ENCODE peak calls at places on chromosomes 12 and 14, in eight cellular contexts. One of them, this sample, is unnamed.
A peak's percentile ranks its signal among the peaks of the same experiment; 100 is the strongest.

GRCh38 chr12:15933751-15934150 is 22.6 kb downstream of the DERA start:
- DNase-seq in fibroblast of pulmonary artery: no peak
- DNase-seq in lower leg skin: no peak
- DNase-seq in mucosa of descending colon: no peak
- DNase-seq in foreskin fibroblast: no peak
- DNase-seq in DND-41: no peak
- DNase-seq in stomach: no peak
- DNase-seq in kidney epithelial cell: no peak
- DNase-seq in this sample: peak; percentile 41

GRCh38 chr14:91330846-91331245 is 86.3 kb upstream of the GPR68 start:
- DNase-seq in fibroblast of pulmonary artery: no peak
- DNase-seq in lower leg skin: no peak
- DNase-seq in mucosa of descending colon: no peak
- DNase-seq in foreskin fibroblast: no peak
- DNase-seq in DND-41: no peak
- DNase-seq in stomach: no peak
- DNase-seq in kidney epithelial cell: no peak
- DNase-seq in this sample: no peak

GRCh38 chr14:61101803-61102548 is 120.9 kb downstream of the SLC38A6 start:
- DNase-seq in fibroblast of pulmonary artery: peak; percentile 92
- DNase-seq in lower leg skin: no peak
- DNase-seq in mucosa of descending colon: no peak
- DNase-seq in foreskin fibroblast: peak; percentile 75
- DNase-seq in DND-41: no peak
- DNase-seq in stomach: no peak
- DNase-seq in kidney epithelial cell: no peak
- DNase-seq in this sample: no peak

GRCh38 chr12:104415308-104415980 is 41.3 kb upstream of the CHST11 start:
- DNase-seq in fibroblast of pulmonary artery: no peak
- DNase-seq in lower leg skin: no peak
- DNase-seq in mucosa of descending colon: no peak
- DNase-seq in foreskin fibroblast: no peak
- DNase-seq in DND-41: no peak
- DNase-seq in stomach: no peak
- DNase-seq in kidney epithelial cell: no peak
- DNase-seq in this sample: no peak

GRCh38 chr14:56000846-56001245 is 117.4 kb upstream of the PELI2 start:
- DNase-seq in fibroblast of pulmonary artery: no peak
- DNase-seq in lower leg skin: no peak
- DNase-seq in mucosa of descending colon: no peak
- DNase-seq in foreskin fibroblast: no peak
- DNase-seq in DND-41: no peak
- DNase-seq in stomach: no peak
- DNase-seq in kidney epithelial cell: no peak
- DNase-seq in this sample: no peak

GRCh38 chr14:100955201-100955600 is 51.7 kb upstream of the RTL1 start:
- DNase-seq in fibroblast of pulmonary artery: peak; percentile 28
- DNase-seq in lower leg skin: no peak
- DNase-seq in mucosa of descending colon: no peak
- DNase-seq in foreskin fibroblast: peak; percentile 58
- DNase-seq in DND-41: no peak
- DNase-seq in stomach: no peak
- DNase-seq in kidney epithelial cell: no peak
- DNase-seq in this sample: no peak

GRCh38 chr12:45585522-45586230 is 143.8 kb upstream of the ARID2 start:
- DNase-seq in fibroblast of pulmonary artery: no peak
- DNase-seq in lower leg skin: no peak
- DNase-seq in mucosa of descending colon: peak; percentile 48
- DNase-seq in foreskin fibroblast: no peak
- DNase-seq in DND-41: no peak
- DNase-seq in stomach: no peak
- DNase-seq in kidney epithelial cell: no peak
- DNase-seq in this sample: no peak

GRCh38 chr12:19706936-19707335 is 267.6 kb downstream of the AEBP2 start:
- DNase-seq in fibroblast of pulmonary artery: no peak
- DNase-seq in lower leg skin: no peak
- DNase-seq in mucosa of descending colon: no peak
- DNase-seq in foreskin fibroblast: no peak
- DNase-seq in DND-41: no peak
- DNase-seq in stomach: no peak
- DNase-seq in kidney epithelial cell: no peak
- DNase-seq in this sample: no peak

GRCh38 chr12:48969847-48970701 is 1.5 kb downstream of the WNT10B start:
- DNase-seq in fibroblast of pulmonary artery: no peak
- DNase-seq in lower leg skin: no peak
- DNase-seq in mucosa of descending colon: peak; percentile 51
- DNase-seq in foreskin fibroblast: peak; percentile 49
- DNase-seq in DND-41: no peak
- DNase-seq in stomach: no peak
- DNase-seq in kidney epithelial cell: no peak
- DNase-seq in this sample: no peak

GRCh38 chr14:33551963-33552362 is 398.9 kb downstream of the EGLN3 start:
- DNase-seq in fibroblast of pulmonary artery: no peak
- DNase-seq in lower leg skin: no peak
- DNase-seq in mucosa of descending colon: no peak
- DNase-seq in foreskin fibroblast: no peak
- DNase-seq in DND-41: no peak
- DNase-seq in stomach: no peak
- DNase-seq in kidney epithelial cell: no peak
- DNase-seq in this sample: no peak

GRCh38 chr12:44616385-44616784 is 259.7 kb downstream of the NELL2 start:
- DNase-seq in fibroblast of pulmonary artery: no peak
- DNase-seq in lower leg skin: no peak
- DNase-seq in mucosa of descending colon: no peak
- DNase-seq in foreskin fibroblast: peak; percentile 8
- DNase-seq in DND-41: no peak
- DNase-seq in stomach: no peak
- DNase-seq in kidney epithelial cell: no peak
- DNase-seq in this sample: no peak

GRCh38 chr14:71206766-71207371 is 299.6 kb downstream of the PCNX1 start:
- DNase-seq in fibroblast of pulmonary artery: peak; percentile 91
- DNase-seq in lower leg skin: peak; percentile 72
- DNase-seq in mucosa of descending colon: no peak
- DNase-seq in foreskin fibroblast: peak; percentile 89
- DNase-seq in DND-41: no peak
- DNase-seq in stomach: peak; percentile 26
- DNase-seq in kidney epithelial cell: peak; percentile 26
- DNase-seq in this sample: peak; percentile 55

GRCh38 chr14:71206123-71206522 is 298.9 kb downstream of the PCNX1 start:
- DNase-seq in fibroblast of pulmonary artery: no peak
- DNase-seq in lower leg skin: no peak
- DNase-seq in mucosa of descending colon: no peak
- DNase-seq in foreskin fibroblast: no peak
- DNase-seq in DND-41: no peak
- DNase-seq in stomach: no peak
- DNase-seq in kidney epithelial cell: no peak
- DNase-seq in this sample: no peak

GRCh38 chr14:71202881-71203280 is 295.6 kb downstream of the PCNX1 start:
- DNase-seq in fibroblast of pulmonary artery: peak; percentile 64
- DNase-seq in lower leg skin: no peak
- DNase-seq in mucosa of descending colon: no peak
- DNase-seq in foreskin fibroblast: no peak
- DNase-seq in DND-41: no peak
- DNase-seq in stomach: no peak
- DNase-seq in kidney epithelial cell: no peak
- DNase-seq in this sample: no peak

GRCh38 chr14:71203306-71203705 is 296.0 kb downstream of the PCNX1 start:
- DNase-seq in fibroblast of pulmonary artery: no peak
- DNase-seq in lower leg skin: no peak
- DNase-seq in mucosa of descending colon: no peak
- DNase-seq in foreskin fibroblast: no peak
- DNase-seq in DND-41: no peak
- DNase-seq in stomach: no peak
- DNase-seq in kidney epithelial cell: no peak
- DNase-seq in this sample: no peak

DNA sequence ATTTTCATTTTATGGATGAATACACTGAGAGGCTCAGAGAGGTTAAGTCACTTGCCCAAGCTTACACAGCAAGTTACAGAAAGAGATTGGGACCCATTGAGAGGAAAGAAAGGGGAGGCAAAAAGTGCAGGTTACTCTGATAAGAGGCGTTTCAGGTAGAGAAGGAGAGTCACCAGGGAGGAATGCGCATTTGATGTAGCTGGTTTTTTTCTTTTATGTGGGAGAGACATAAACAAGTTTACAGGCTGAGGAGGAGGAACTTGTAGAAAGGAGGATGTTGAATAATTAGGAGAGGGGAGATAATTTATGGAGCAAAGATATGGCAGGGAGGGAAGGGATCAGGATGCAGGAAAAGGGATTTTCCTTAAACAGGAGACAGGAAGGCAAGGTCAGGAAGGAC is 297.0 kb downstream of the PCNX1 start:
- DNase-seq in fibroblast of pulmonary artery: no peak
- DNase-seq in lower leg skin: no peak
- DNase-seq in mucosa of descending colon: no peak
- DNase-seq in foreskin fibroblast: no peak
- DNase-seq in DND-41: no peak
- DNase-seq in stomach: no peak
- DNase-seq in kidney epithelial cell: no peak
- DNase-seq in this sample: no peak
- TF ChIP-seq CTCF in fibroblast of pulmonary artery: no peak
- TF ChIP-seq CTCF in lower leg skin: no peak
- TF ChIP-seq CTCF in mucosa of descending colon: no peak
- TF ChIP-seq CTCF in foreskin fibroblast: no peak
- TF ChIP-seq CTCF in DND-41: no peak
- TF ChIP-seq CTCF in stomach: no peak
- TF ChIP-seq CTCF in kidney epithelial cell: no peak
- TF ChIP-seq CTCF in this sample: no peak

GRCh38 chr12:3535431-3535841 is 44.4 kb downstream of the PRMT8 start:
- DNase-seq in fibroblast of pulmonary artery: no peak
- DNase-seq in lower leg skin: peak; percentile 71
- DNase-seq in mucosa of descending colon: no peak
- DNase-seq in foreskin fibroblast: no peak
- DNase-seq in DND-41: no peak
- DNase-seq in stomach: no peak
- DNase-seq in kidney epithelial cell: no peak
- DNase-seq in this sample: no peak

GRCh38 chr12:3540387-3541320 is 49.7 kb downstream of the PRMT8 start:
- DNase-seq in fibroblast of pulmonary artery: no peak
- DNase-seq in lower leg skin: peak; percentile 78
- DNase-seq in mucosa of descending colon: no peak
- DNase-seq in foreskin fibroblast: no peak
- DNase-seq in DND-41: no peak
- DNase-seq in stomach: no peak
- DNase-seq in kidney epithelial cell: no peak
- DNase-seq in this sample: no peak

GRCh38 chr12:3536096-3536875 is 45.3 kb downstream of the PRMT8 start:
- DNase-seq in fibroblast of pulmonary artery: no peak
- DNase-seq in lower leg skin: peak; percentile 76
- DNase-seq in mucosa of descending colon: no peak
- DNase-seq in foreskin fibroblast: no peak
- DNase-seq in DND-41: no peak
- DNase-seq in stomach: no peak
- DNase-seq in kidney epithelial cell: no peak
- DNase-seq in this sample: no peak

GRCh38 chr12:3538691-3539030 is 47.7 kb downstream of the PRMT8 start:
- DNase-seq in fibroblast of pulmonary artery: no peak
- DNase-seq in lower leg skin: peak; percentile 68
- DNase-seq in mucosa of descending colon: no peak
- DNase-seq in foreskin fibroblast: no peak
- DNase-seq in DND-41: no peak
- DNase-seq in stomach: no peak
- DNase-seq in kidney epithelial cell: no peak
- DNase-seq in this sample: no peak

DNA sequence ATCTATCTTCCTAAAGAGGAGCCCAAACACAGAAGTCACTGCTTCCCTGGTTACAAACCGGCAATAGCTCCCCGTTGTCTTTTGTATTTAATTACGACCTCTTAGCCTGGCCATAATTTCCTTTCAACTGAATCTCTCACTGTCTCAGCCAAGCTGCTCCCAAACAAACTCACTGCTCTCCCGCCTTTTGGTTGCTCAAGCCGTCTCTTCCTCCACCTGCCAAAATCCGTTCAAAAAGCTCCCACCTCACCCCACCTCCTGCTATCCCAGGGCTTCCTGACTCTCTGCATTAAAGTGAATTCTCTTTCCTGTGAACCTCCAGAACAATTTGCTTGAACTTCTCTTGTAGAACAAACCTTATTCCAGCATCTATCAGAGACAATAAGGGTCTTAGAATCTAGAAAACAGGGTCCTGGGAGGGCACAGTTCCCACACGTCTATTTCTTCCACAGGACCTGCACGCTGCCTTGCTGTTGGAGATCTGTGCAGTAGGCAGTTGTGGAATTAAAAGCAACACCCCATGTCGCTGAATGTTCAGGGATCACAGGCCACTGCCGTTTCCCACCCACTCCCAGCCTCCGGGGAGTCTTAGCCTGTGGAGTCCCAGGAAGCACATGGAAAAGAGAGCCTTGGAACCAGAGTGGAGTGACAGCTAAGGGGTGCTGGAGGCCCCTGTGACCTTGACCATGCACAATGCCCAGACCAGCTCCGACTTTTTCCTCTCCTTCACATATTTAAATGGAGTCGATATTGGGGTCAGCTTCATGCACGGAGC is 47.1 kb downstream of the PRMT8 start:
- DNase-seq in fibroblast of pulmonary artery: no peak
- DNase-seq in lower leg skin: peak; percentile 60
- DNase-seq in mucosa of descending colon: no peak
- DNase-seq in foreskin fibroblast: no peak
- DNase-seq in DND-41: no peak
- DNase-seq in stomach: no peak
- DNase-seq in kidney epithelial cell: no peak
- DNase-seq in this sample: no peak
- H3K4me3 ChIP-seq in fibroblast of pulmonary artery: no peak overlapping the region
- H3K4me3 ChIP-seq in lower leg skin: no peak overlapping the region
- H3K4me3 ChIP-seq in mucosa of descending colon: no peak overlapping the region
- H3K4me3 ChIP-seq in foreskin fibroblast: no peak overlapping the region
- H3K4me3 ChIP-seq in DND-41: no peak overlapping the region
- H3K4me3 ChIP-seq in stomach: no peak overlapping the region
- H3K4me3 ChIP-seq in kidney epithelial cell: no peak overlapping the region
- H3K4me3 ChIP-seq in this sample: no peak overlapping the region

DNA sequence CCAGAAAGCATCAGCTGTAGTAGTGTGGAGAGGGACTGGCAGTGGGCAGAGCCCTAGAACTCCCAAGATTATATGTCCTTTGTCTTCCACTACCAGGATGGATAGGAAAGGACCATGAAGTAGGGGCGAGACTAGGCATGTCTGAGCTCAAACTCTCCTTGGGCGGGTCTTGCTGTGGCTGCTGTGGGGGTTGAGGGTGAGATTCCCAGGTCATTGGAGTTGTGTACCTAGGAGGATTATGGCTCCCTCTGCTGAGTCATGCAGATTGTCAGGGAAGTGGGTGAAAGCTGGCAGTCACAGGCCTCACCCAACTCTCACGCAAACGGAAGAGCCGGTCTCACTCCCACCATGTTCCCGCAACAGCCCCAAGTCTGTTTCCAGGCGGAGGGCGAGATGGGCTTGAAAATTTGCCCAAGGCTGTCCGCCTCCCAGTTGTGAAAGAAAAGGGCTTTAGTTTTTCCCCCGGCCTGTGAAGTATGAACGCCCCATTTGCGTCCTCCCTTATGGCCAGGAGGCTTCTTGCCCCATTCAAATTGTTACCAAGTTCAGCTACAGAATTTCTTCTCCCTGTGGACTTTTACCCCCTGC is 159.4 kb downstream of the SLC2A13 start:
- DNase-seq in fibroblast of pulmonary artery: no peak
- DNase-seq in lower leg skin: no peak
- DNase-seq in mucosa of descending colon: no peak
- DNase-seq in foreskin fibroblast: no peak
- DNase-seq in DND-41: no peak
- DNase-seq in stomach: no peak
- DNase-seq in kidney epithelial cell: no peak
- DNase-seq in this sample: no peak
- TF ChIP-seq CTCF in fibroblast of pulmonary artery: no peak
- TF ChIP-seq CTCF in lower leg skin: no peak
- TF ChIP-seq CTCF in mucosa of descending colon: no peak
- TF ChIP-seq CTCF in foreskin fibroblast: no peak
- TF ChIP-seq CTCF in DND-41: no peak
- TF ChIP-seq CTCF in stomach: no peak
- TF ChIP-seq CTCF in kidney epithelial cell: no peak
- TF ChIP-seq CTCF in this sample: no peak

GRCh38 chr14:68513137-68513536 is 279.7 kb downstream of the ZFP36L1 start:
- DNase-seq in fibroblast of pulmonary artery: no peak
- DNase-seq in lower leg skin: peak; percentile 86
- DNase-seq in mucosa of descending colon: no peak
- DNase-seq in foreskin fibroblast: no peak
- DNase-seq in DND-41: no peak
- DNase-seq in stomach: no peak
- DNase-seq in kidney epithelial cell: no peak
- DNase-seq in this sample: no peak
- H3K4me3 ChIP-seq in fibroblast of pulmonary artery: no peak overlapping the region
- H3K4me3 ChIP-seq in lower leg skin: no peak overlapping the region
- H3K4me3 ChIP-seq in mucosa of descending colon: no peak overlapping the region
- H3K4me3 ChIP-seq in foreskin fibroblast: no peak overlapping the region
- H3K4me3 ChIP-seq in DND-41: no peak overlapping the region
- H3K4me3 ChIP-seq in stomach: no peak overlapping the region
- H3K4me3 ChIP-seq in kidney epithelial cell: no peak overlapping the region
- H3K4me3 ChIP-seq in this sample: no peak overlapping the region

This sample was measured in AG04449.